ENCODE peak calls at places on chromosomes 3 and 15, in nine cellular contexts. Z is A172; J is substantia nigra; Y is fibroblast of pulmonary artery; Q is NCI-H460; U is NCI-H2171; X is H7; K is CD8-positive, alpha-beta T cell; N is progenitor cell of endocrine pancreas. D is an unnamed sample.

GRCh38 chr15:94206463-94207167 is 24.7 kb upstream of the MCTP2 start:
- DNase-seq in U (no peak), Q (no peak), Z (peak), N (no peak), X (no peak), Y (peak), J (no peak), K (no peak), D (no peak)

GRCh38 chr3:192700885-192701284 is 26.5 kb downstream of the FGF12 start:
- DNase-seq in Y (no peak), J (no peak), Z (no peak), X (no peak), N (no peak), U (no peak), K (no peak), Q (no peak), D (no peak)

GRCh38 chr3:126003447-126004190 is 34.6 kb downstream of the ROPN1B start:
- DNase-seq in Q (no peak), Z (no peak), J (no peak), Y (no peak), U (peak), N (no peak), X (no peak), K (no peak), D (no peak)

GRCh38 chr15:51494411-51495314 is 127.9 kb downstream of the DMXL2 start:
- DNase-seq in Q (no peak), X (no peak), J (no peak), N (no peak), U (no peak), Y (peak), Z (peak), K (no peak), D (no peak)

GRCh38 chr15:25805006-25805405 is 58.1 kb downstream of the ATP10A start:
- DNase-seq in Z (no peak), K (no peak), Q (no peak), J (no peak), N (no peak), Y (no peak), X (no peak), U (no peak), D (no peak)

GRCh38 chr3:140910860-140911259 is 30.8 kb upstream of the SLC25A36 start:
- DNase-seq in Y (peak), U (no peak), X (peak), K (no peak), Z (no peak), N (no peak), J (no peak), Q (no peak), D (no peak)

GRCh38 chr3:11536936-11537612 is 106.6 kb downstream of the VGLL4 start:
- DNase-seq in Y (no peak), N (no peak), X (peak), J (no peak), Z (no peak), U (no peak), K (no peak), Q (no peak), D (no peak)

GRCh38 chr3:176631175-176631574 is 566.1 kb downstream of the TBL1XR1 start:
- DNase-seq in Z (no peak), J (no peak), X (no peak), N (no peak), Y (no peak), Q (no peak), K (no peak), U (no peak), D (no peak)

GRCh38 chr3:52237659-52238172 is 1.2 kb downstream of the TWF2 start:
- DNase-seq in J (no peak), Z (peak), K (no peak), U (no peak), Y (peak), X (peak), Q (peak), N (no peak), D (no peak)

GRCh38 chr15:101532865-101533264 is 43.4 kb upstream of the PCSK6 start:
- DNase-seq in J (no peak), X (peak), Q (no peak), N (no peak), K (no peak), Y (no peak), U (no peak), Z (no peak), D (no peak)

GRCh38 chr3:42814246-42814645 is 5.0 kb downstream of the ACKR2 start:
- DNase-seq in X (no peak), Q (no peak), Z (no peak), Y (no peak), K (no peak), U (no peak), J (no peak), N (no peak), D (no peak)

GRCh38 chr3:10553586-10554235 is 48.3 kb upstream of the ATP2B2 start:
- DNase-seq in J (no peak), N (no peak), K (no peak), Z (no peak), X (peak), U (no peak), Y (peak), Q (no peak), D (no peak)

GRCh38 chr3:172415323-172415722 is 32.9 kb downstream of the GHSR start:
- DNase-seq in Q (no peak), U (no peak), N (no peak), Z (no peak), J (no peak), Y (no peak), K (no peak), X (no peak), D (no peak)

GRCh38 chr3:57279685-57280084 is 12.8 kb downstream of the ASB14 start:
- DNase-seq in Y (no peak), J (no peak), Q (no peak), U (no peak), K (no peak), Z (no peak), N (no peak), X (no peak), D (no peak)

D was measured in germinal center.